ENCODE peak calls at places on chromosomes 4 and X, in seven cellular contexts. One of them, this sample, is unnamed.

GRCh38 chr4:156634612-156635011 is 337.0 kb downstream of the PDGFC start:
- DNase-seq in omental fat pad: no peak
- DNase-seq in A549: no peak
- DNase-seq in astrocyte of the spinal cord: peak; percentile 66
- DNase-seq in foreskin keratinocyte: no peak
- DNase-seq in GM12865: no peak
- DNase-seq in GM10248: no peak
- DNase-seq in this sample: no peak

GRCh38 chr4:23337292-23337691 is 552.6 kb downstream of the PPARGC1A start:
- DNase-seq in A549: no peak
- DNase-seq in astrocyte of the spinal cord: no peak
- DNase-seq in GM12865: no peak
- DNase-seq in foreskin keratinocyte: peak; percentile 4
- DNase-seq in omental fat pad: no peak
- DNase-seq in GM10248: no peak
- DNase-seq in this sample: peak; percentile 35

GRCh38 chr4:123832173-123833026 is 435.8 kb downstream of the SPRY1 start:
- DNase-seq in astrocyte of the spinal cord: peak; percentile 99
- DNase-seq in GM10248: no peak
- DNase-seq in GM12865: no peak
- DNase-seq in omental fat pad: no peak
- DNase-seq in foreskin keratinocyte: peak; percentile 100
- DNase-seq in A549: no peak
- DNase-seq in this sample: peak; percentile 91

GRCh38 chrX:53686151-53686885 is at the start of gene HUWE1:
- DNase-seq in GM12865: peak; percentile 89
- DNase-seq in astrocyte of the spinal cord: peak; percentile 71
- DNase-seq in A549: peak; percentile 63
- DNase-seq in GM10248: peak; percentile 73
- DNase-seq in omental fat pad: peak; percentile 34
- DNase-seq in foreskin keratinocyte: peak; percentile 50
- DNase-seq in this sample: peak; percentile 59

GRCh38 chr4:68490826-68491457 is 43.7 kb downstream of the TMPRSS11E start:
- DNase-seq in GM12865: no peak
- DNase-seq in astrocyte of the spinal cord: peak; percentile 9
- DNase-seq in omental fat pad: no peak
- DNase-seq in A549: no peak
- DNase-seq in foreskin keratinocyte: no peak
- DNase-seq in GM10248: no peak
- DNase-seq in this sample: peak; percentile 18

GRCh38 chr4:57064811-57065711 is 45.1 kb downstream of the IGFBP7 start:
- DNase-seq in A549: peak; percentile 41
- DNase-seq in GM10248: no peak
- DNase-seq in astrocyte of the spinal cord: peak; percentile 96
- DNase-seq in foreskin keratinocyte: no peak
- DNase-seq in GM12865: no peak
- DNase-seq in omental fat pad: no peak
- DNase-seq in this sample: peak; percentile 80

GRCh38 chrX:40273356-40274050 is 175.7 kb upstream of the BCOR start:
- DNase-seq in astrocyte of the spinal cord: no peak
- DNase-seq in GM12865: no peak
- DNase-seq in foreskin keratinocyte: no peak
- DNase-seq in A549: no peak
- DNase-seq in omental fat pad: no peak
- DNase-seq in GM10248: no peak
- DNase-seq in this sample: no peak

GRCh38 chrX:113192418-113192817 is 351.8 kb upstream of the AMOT start:
- DNase-seq in astrocyte of the spinal cord: no peak
- DNase-seq in omental fat pad: no peak
- DNase-seq in A549: no peak
- DNase-seq in GM10248: no peak
- DNase-seq in GM12865: no peak
- DNase-seq in foreskin keratinocyte: no peak
- DNase-seq in this sample: no peak

GRCh38 chrX:129934952-129935351 is 29.0 kb downstream of the UTP14A start:
- DNase-seq in foreskin keratinocyte: no peak
- DNase-seq in astrocyte of the spinal cord: no peak
- DNase-seq in A549: no peak
- DNase-seq in GM10248: no peak
- DNase-seq in GM12865: no peak
- DNase-seq in omental fat pad: no peak
- DNase-seq in this sample: no peak

GRCh38 chr4:89259435-89260028 is 48.1 kb downstream of the GPRIN3 start:
- DNase-seq in astrocyte of the spinal cord: no peak
- DNase-seq in GM12865: no peak
- DNase-seq in GM10248: no peak
- DNase-seq in A549: no peak
- DNase-seq in omental fat pad: no peak
- DNase-seq in foreskin keratinocyte: no peak
- DNase-seq in this sample: no peak

GRCh38 chrX:132463411-132463810 is 25.4 kb downstream of the MBNL3 start:
- DNase-seq in GM12865: no peak
- DNase-seq in astrocyte of the spinal cord: no peak
- DNase-seq in omental fat pad: no peak
- DNase-seq in GM10248: no peak
- DNase-seq in foreskin keratinocyte: no peak
- DNase-seq in A549: no peak
- DNase-seq in this sample: peak; percentile 47

GRCh38 chr4:8580321-8581093 is at the start of gene GPR78:
- DNase-seq in GM10248: peak; percentile 69
- DNase-seq in omental fat pad: no peak
- DNase-seq in astrocyte of the spinal cord: peak; percentile 39
- DNase-seq in foreskin keratinocyte: peak; percentile 20
- DNase-seq in A549: no peak
- DNase-seq in GM12865: no peak
- DNase-seq in this sample: no peak

GRCh38 chr4:64341711-64342110 is 67.5 kb downstream of the TECRL start:
- DNase-seq in GM10248: no peak
- DNase-seq in foreskin keratinocyte: peak; percentile 7
- DNase-seq in A549: no peak
- DNase-seq in astrocyte of the spinal cord: no peak
- DNase-seq in GM12865: no peak
- DNase-seq in omental fat pad: no peak
- DNase-seq in this sample: no peak

GRCh38 chr4:20422398-20422797 is 170.7 kb downstream of the SLIT2 start:
- DNase-seq in omental fat pad: no peak
- DNase-seq in astrocyte of the spinal cord: peak; percentile 58
- DNase-seq in foreskin keratinocyte: peak; percentile 48
- DNase-seq in A549: no peak
- DNase-seq in GM12865: peak; percentile 64
- DNase-seq in GM10248: peak; percentile 14
- DNase-seq in this sample: peak; percentile 66

GRCh38 chr4:182748283-182748682 is 168.9 kb downstream of the DCTD start:
- DNase-seq in astrocyte of the spinal cord: no peak
- DNase-seq in GM12865: no peak
- DNase-seq in foreskin keratinocyte: no peak
- DNase-seq in GM10248: no peak
- DNase-seq in A549: no peak
- DNase-seq in omental fat pad: no peak
- DNase-seq in this sample: no peak

GRCh38 chr4:94544811-94545210 is 93.1 kb downstream of the PDLIM5 start:
- DNase-seq in A549: no peak
- DNase-seq in omental fat pad: no peak
- DNase-seq in foreskin keratinocyte: peak; percentile 86
- DNase-seq in GM10248: no peak
- DNase-seq in GM12865: no peak
- DNase-seq in astrocyte of the spinal cord: peak; percentile 35
- DNase-seq in this sample: no peak

GRCh38 chr4:72602396-72602795 is 33.4 kb upstream of the ADAMTS3 start:
- DNase-seq in astrocyte of the spinal cord: no peak
- DNase-seq in A549: no peak
- DNase-seq in GM12865: no peak
- DNase-seq in omental fat pad: no peak
- DNase-seq in foreskin keratinocyte: peak; percentile 60
- DNase-seq in GM10248: no peak
- DNase-seq in this sample: peak; percentile 35

GRCh38 chr4:102869569-102870227 is 906 bp downstream of the CISD2 start:
- DNase-seq in astrocyte of the spinal cord: no peak
- DNase-seq in A549: no peak
- DNase-seq in foreskin keratinocyte: no peak
- DNase-seq in GM10248: peak; percentile 25
- DNase-seq in omental fat pad: no peak
- DNase-seq in GM12865: peak; percentile 14
- DNase-seq in this sample: no peak

GRCh38 chr4:125387770-125388169 is 73.0 kb downstream of the FAT4 start:
- DNase-seq in GM12865: no peak
- DNase-seq in astrocyte of the spinal cord: peak; percentile 13
- DNase-seq in A549: no peak
- DNase-seq in GM10248: no peak
- DNase-seq in omental fat pad: no peak
- DNase-seq in foreskin keratinocyte: no peak
- DNase-seq in this sample: no peak

GRCh38 chr4:124304936-124305335 is 407.6 kb downstream of the ANKRD50 start:
- DNase-seq in GM12865: peak; percentile 26
- DNase-seq in astrocyte of the spinal cord: peak; percentile 82
- DNase-seq in omental fat pad: no peak
- DNase-seq in GM10248: no peak
- DNase-seq in foreskin keratinocyte: no peak
- DNase-seq in A549: no peak
- DNase-seq in this sample: no peak

GRCh38 chr4:46390353-46391058 is 578 bp upstream of the GABRA2 start:
- DNase-seq in A549: no peak
- DNase-seq in foreskin keratinocyte: no peak
- DNase-seq in GM10248: no peak
- DNase-seq in GM12865: no peak
- DNase-seq in astrocyte of the spinal cord: no peak
- DNase-seq in omental fat pad: no peak
- DNase-seq in this sample: peak; percentile 11

GRCh38 chr4:10015140-10015753 is 6.0 kb downstream of the SLC2A9 start:
- DNase-seq in GM10248: no peak
- DNase-seq in A549: no peak
- DNase-seq in GM12865: peak; percentile 81
- DNase-seq in omental fat pad: no peak
- DNase-seq in foreskin keratinocyte: peak; percentile 23
- DNase-seq in astrocyte of the spinal cord: peak; percentile 10
- DNase-seq in this sample: peak; percentile 62

GRCh38 chr4:16897351-16897750 is 1.1 kb downstream of the LDB2 start:
- DNase-seq in GM12865: no peak
- DNase-seq in GM10248: no peak
- DNase-seq in A549: no peak
- DNase-seq in omental fat pad: no peak
- DNase-seq in foreskin keratinocyte: no peak
- DNase-seq in astrocyte of the spinal cord: peak; percentile 36
- DNase-seq in this sample: no peak

GRCh38 chr4:112147697-112148096 is 2.4 kb downstream of the FAM241A start:
- DNase-seq in astrocyte of the spinal cord: no peak
- DNase-seq in GM12865: no peak
- DNase-seq in foreskin keratinocyte: no peak
- DNase-seq in A549: no peak
- DNase-seq in omental fat pad: no peak
- DNase-seq in GM10248: no peak
- DNase-seq in this sample: no peak

GRCh38 chr4:7933631-7934510 is 5.8 kb downstream of the AFAP1 start:
- DNase-seq in GM10248: no peak
- DNase-seq in A549: no peak
- DNase-seq in foreskin keratinocyte: no peak
- DNase-seq in GM12865: no peak
- DNase-seq in astrocyte of the spinal cord: no peak
- DNase-seq in omental fat pad: no peak
- DNase-seq in this sample: peak; percentile 38

GRCh38 chrX:1283093-1283492 is 14.5 kb downstream of the CSF2RA start:
- DNase-seq in GM12865: no peak
- DNase-seq in GM10248: no peak
- DNase-seq in A549: no peak
- DNase-seq in omental fat pad: no peak
- DNase-seq in foreskin keratinocyte: no peak
- DNase-seq in astrocyte of the spinal cord: no peak
- DNase-seq in this sample: no peak

GRCh38 chrX:1283750-1284149 is 15.1 kb downstream of the CSF2RA start:
- DNase-seq in GM12865: no peak
- DNase-seq in omental fat pad: no peak
- DNase-seq in foreskin keratinocyte: no peak
- DNase-seq in astrocyte of the spinal cord: no peak
- DNase-seq in A549: no peak
- DNase-seq in GM10248: no peak
- DNase-seq in this sample: no peak

DNA sequence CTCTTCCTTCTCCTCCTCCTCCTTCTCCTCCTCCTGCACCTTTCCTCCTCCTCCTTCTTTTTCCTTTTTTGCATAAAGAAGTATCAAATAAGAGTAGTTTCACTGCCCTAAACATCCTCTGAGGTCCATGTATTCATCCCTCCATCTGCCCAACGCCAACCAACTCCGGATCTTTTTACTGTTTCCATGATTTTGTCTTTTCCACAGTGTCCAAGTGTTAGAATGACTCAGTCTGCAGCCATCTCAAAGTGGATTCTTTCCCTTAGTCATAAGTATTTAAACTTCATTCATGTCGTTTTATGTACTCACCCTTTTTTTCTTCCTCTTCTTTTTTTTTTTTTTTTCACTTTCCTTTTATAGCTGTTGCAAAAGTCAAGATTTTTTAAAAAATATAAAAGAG is 12.9 kb downstream of the CSF2RA start:
- DNase-seq in omental fat pad: no peak
- DNase-seq in astrocyte of the spinal cord: no peak
- DNase-seq in GM12865: no peak
- DNase-seq in foreskin keratinocyte: peak; percentile 7
- DNase-seq in A549: peak; percentile 45
- DNase-seq in GM10248: no peak
- DNase-seq in this sample: no peak
- TF ChIP-seq CTCF in omental fat pad: no peak
- TF ChIP-seq CTCF in astrocyte of the spinal cord: no peak
- TF ChIP-seq CTCF in GM12865: no peak
- TF ChIP-seq CTCF in foreskin keratinocyte: no peak
- TF ChIP-seq CTCF in A549: no peak
- TF ChIP-seq CTCF in GM10248: no peak
- TF ChIP-seq CTCF in this sample: no peak

GRCh38 chrX:72128881-72129280 is 2.8 kb downstream of the RTL5 start:
- DNase-seq in GM10248: no peak
- DNase-seq in foreskin keratinocyte: no peak
- DNase-seq in omental fat pad: no peak
- DNase-seq in A549: peak; percentile 23
- DNase-seq in GM12865: peak; percentile 18
- DNase-seq in astrocyte of the spinal cord: no peak
- DNase-seq in this sample: peak; percentile 16
- TF ChIP-seq CTCF in GM10248: no peak
- TF ChIP-seq CTCF in foreskin keratinocyte: peak; percentile 44
- TF ChIP-seq CTCF in omental fat pad: no peak
- TF ChIP-seq CTCF in A549: peak; percentile 7
- TF ChIP-seq CTCF in GM12865: peak; percentile 30
- TF ChIP-seq CTCF in astrocyte of the spinal cord: peak; percentile 47
- TF ChIP-seq CTCF in this sample: peak; percentile 10

DNA sequence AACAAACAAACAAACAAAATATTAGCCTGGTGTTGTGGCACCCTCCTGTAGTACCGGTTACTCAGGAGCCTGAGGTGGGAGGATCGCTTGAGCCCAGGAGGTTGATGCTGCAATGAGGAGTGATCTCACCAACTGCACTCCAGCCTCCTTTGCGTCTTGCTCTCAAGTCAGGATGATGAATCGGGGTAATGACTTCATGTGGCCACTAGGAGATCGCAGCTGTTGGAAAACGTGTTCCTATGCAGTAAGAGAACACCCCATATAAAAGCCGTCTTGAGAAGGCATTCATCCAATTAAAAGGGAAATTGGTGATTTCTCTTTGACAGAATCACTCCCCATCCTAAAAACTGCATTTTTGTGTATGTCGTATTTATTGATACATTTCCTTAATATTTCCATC is 6.9 kb downstream of the CCNB3 start:
- DNase-seq in GM12865: peak; percentile 1
- DNase-seq in astrocyte of the spinal cord: no peak
- DNase-seq in foreskin keratinocyte: no peak
- DNase-seq in A549: no peak
- DNase-seq in omental fat pad: no peak
- DNase-seq in GM10248: no peak
- DNase-seq in this sample: peak; percentile 36
- TF ChIP-seq CTCF in GM12865: peak; percentile 11
- TF ChIP-seq CTCF in astrocyte of the spinal cord: peak; percentile 19
- TF ChIP-seq CTCF in foreskin keratinocyte: peak; percentile 32
- TF ChIP-seq CTCF in A549: peak; percentile 6
- TF ChIP-seq CTCF in omental fat pad: no peak
- TF ChIP-seq CTCF in GM10248: no peak
- TF ChIP-seq CTCF in this sample: peak; percentile 28

GRCh38 chrX:13690836-13691235 is 1.9 kb downstream of the RAB9A start:
- DNase-seq in foreskin keratinocyte: no peak
- DNase-seq in GM10248: no peak
- DNase-seq in omental fat pad: no peak
- DNase-seq in astrocyte of the spinal cord: no peak
- DNase-seq in GM12865: peak; percentile 46
- DNase-seq in A549: no peak
- DNase-seq in this sample: no peak
- TF ChIP-seq CTCF in foreskin keratinocyte: peak; percentile 54
- TF ChIP-seq CTCF in GM10248: no peak
- TF ChIP-seq CTCF in omental fat pad: no peak
- TF ChIP-seq CTCF in astrocyte of the spinal cord: peak; percentile 23
- TF ChIP-seq CTCF in GM12865: peak; percentile 33
- TF ChIP-seq CTCF in A549: peak; percentile 16
- TF ChIP-seq CTCF in this sample: peak; percentile 15

This sample was measured in MCF 10A.